ENCODE peak calls at places on chromosomes 16 and 17, in six cellular contexts. A, U, D, P, S and G are unnamed samples.

GRCh38 chr17:47674503-47674902 is 19.5 kb upstream of the TBKBP1 start:
- ATAC-seq in S (no peak), U (no peak), P (no peak), D (no peak), A (no peak), G (no peak)

GRCh38 chr17:10046786-10047609 is 141.9 kb upstream of the RCVRN start:
- ATAC-seq in D (no peak), U (no peak), S (no peak), P (peak; percentile 85), A (no peak), G (no peak)

GRCh38 chr17:64001763-64002529 is 3.8 kb downstream of the PRR29 start:
- ATAC-seq in D (no peak), S (peak; percentile 50), U (no peak), P (no peak), A (peak; percentile 21), G (peak; percentile 84)

GRCh38 chr17:2094891-2095535 is 40.1 kb downstream of the HIC1 start:
- ATAC-seq in U (peak; percentile 69), P (peak; percentile 43), D (peak; percentile 44), A (peak; percentile 100), S (peak; percentile 14), G (peak; percentile 65)

GRCh38 chr17:8377422-8377821 is 918 bp upstream of the KRABD2 start:
- ATAC-seq in U (no peak), A (no peak), P (no peak), D (no peak), S (no peak), G (no peak)

GRCh38 chr16:84518804-84519341 is 14.4 kb upstream of the MEAK7 start:
- ATAC-seq in S (no peak), P (no peak), D (no peak), A (no peak), U (no peak), G (no peak)

GRCh38 chr16:17453365-17454122 is 17.2 kb downstream of the XYLT1 start:
- ATAC-seq in U (no peak), A (no peak), D (no peak), S (no peak), P (no peak), G (no peak)

GRCh38 chr16:4176794-4177438 is 60.7 kb upstream of the ADCY9 start:
- ATAC-seq in S (peak; percentile 37), P (peak; percentile 90), U (peak; percentile 73), D (peak; percentile 96), A (peak; percentile 80), G (no peak)

GRCh38 chr16:29028457-29029167 is 43.8 kb downstream of the LAT start:
- ATAC-seq in D (no peak), P (no peak), U (no peak), A (no peak), S (no peak), G (no peak)

GRCh38 chr17:50056961-50057330 is 1.0 kb downstream of the ITGA3 start:
- ATAC-seq in U (no peak), S (no peak), D (no peak), P (peak; percentile 23), A (no peak), G (no peak)

GRCh38 chr16:79169239-79169638 is 431.3 kb downstream of the MAF start:
- ATAC-seq in U (no peak), P (no peak), A (no peak), D (no peak), S (no peak), G (no peak)

GRCh38 chr17:50150354-50151040 is at the start of gene PPP1R9B:
- ATAC-seq in P (no peak), S (no peak), A (no peak), D (no peak), U (peak; percentile 6), G (no peak)

GRCh38 chr17:77311371-77311981 is 170.7 kb downstream of the SEC14L1 start:
- ATAC-seq in S (no peak), P (no peak), U (no peak), A (no peak), D (no peak), G (no peak)

GRCh38 chr17:47879028-47879585 is 16.9 kb upstream of the SP2 start:
- ATAC-seq in D (no peak), S (no peak), P (no peak), U (peak; percentile 52), A (no peak), G (no peak)

GRCh38 chr16:56270828-56271227 is 79.5 kb downstream of the GNAO1 start:
- ATAC-seq in P (no peak), A (no peak), D (no peak), U (no peak), S (no peak), G (no peak)

GRCh38 chr17:39579318-39580081 is 28.2 kb downstream of the NEUROD2 start:
- ATAC-seq in S (no peak), U (no peak), P (no peak), D (no peak), A (no peak), G (no peak)

GRCh38 chr17:59812139-59812538 is 80.6 kb downstream of the TUBD1 start:
- ATAC-seq in D (no peak), S (no peak), P (peak; percentile 63), U (no peak), A (no peak), G (no peak)

GRCh38 chr16:85245307-85246172 is 133.3 kb upstream of the CIBAR2 start:
- ATAC-seq in P (peak; percentile 85), A (peak; percentile 69), S (peak; percentile 83), U (peak; percentile 90), D (peak; percentile 72), G (peak; percentile 77)

GRCh38 chr17:72432143-72432604 is 311.4 kb downstream of the SOX9 start:
- ATAC-seq in D (no peak), U (no peak), S (no peak), P (no peak), A (no peak), G (no peak)

GRCh38 chr17:9050801-9051401 is 29.6 kb downstream of the NTN1 start:
- ATAC-seq in S (peak; percentile 28), P (no peak), D (peak; percentile 81), A (no peak), U (no peak), G (peak; percentile 48)

GRCh38 chr17:27216836-27217235 is 77.1 kb upstream of the WSB1 start:
- ATAC-seq in A (no peak), S (peak; percentile 53), P (peak; percentile 46), U (no peak), D (no peak), G (no peak)

GRCh38 chr16:1688807-1689560 is 10.9 kb downstream of the JPT2 start:
- ATAC-seq in U (no peak), P (no peak), A (peak; percentile 88), S (no peak), D (peak; percentile 73), G (no peak)

GRCh38 chr17:48002208-48002919 is 31.5 kb downstream of the CDK5RAP3 start:
- ATAC-seq in A (no peak), D (no peak), P (peak; percentile 85), U (peak; percentile 79), S (peak; percentile 74), G (peak; percentile 53)

GRCh38 chr17:7251330-7252175 is at the start of gene CTDNEP1:
- ATAC-seq in D (peak; percentile 95), P (peak; percentile 93), A (peak; percentile 93), U (peak; percentile 96), S (peak; percentile 96), G (peak; percentile 96)

GRCh38 chr16:87836844-87837581 is 32.3 kb downstream of the SLC7A5 start:
- ATAC-seq in S (peak; percentile 75), D (peak; percentile 0), U (no peak), P (peak; percentile 17), A (no peak), G (peak; percentile 65)

GRCh38 chr16:50991006-50991405 is 160.1 kb downstream of the SALL1 start:
- ATAC-seq in D (no peak), U (no peak), P (no peak), A (no peak), S (no peak), G (no peak)

DNA sequence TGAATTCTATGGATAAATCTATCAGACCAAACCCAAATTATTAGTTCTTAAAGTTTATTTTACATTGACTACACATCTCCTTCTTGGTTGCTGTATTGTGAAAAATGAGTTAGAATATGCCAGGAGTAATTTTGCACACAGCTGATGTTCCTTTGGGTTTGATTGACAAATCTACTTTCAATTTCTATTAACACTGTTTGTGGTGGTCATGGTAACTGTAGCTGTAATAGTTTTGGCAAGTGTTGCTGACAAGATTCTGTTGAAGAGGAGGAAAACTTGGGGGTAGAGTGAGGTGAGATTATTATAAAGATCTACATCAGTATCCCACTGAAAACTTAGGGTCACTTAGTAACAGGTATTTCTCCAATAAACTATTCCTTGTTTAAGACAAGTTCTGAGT is 30.3 kb downstream of the MRTFB start:
- ATAC-seq in S (no peak), A (no peak), U (no peak), P (peak; percentile 78), D (no peak), G (no peak)
- TF ChIP-seq EP300 in S (no peak), A (no peak), U (no peak), P (no peak), D (no peak), G (no peak)

GRCh38 chr17:45425125-45425983 is 7.3 kb downstream of the ARHGAP27 start:
- ATAC-seq in A (peak; percentile 89), S (peak; percentile 37), U (peak; percentile 91), P (no peak), D (peak; percentile 79), G (no peak)
- TF ChIP-seq CTCF in A (peak; percentile 94), S (peak; percentile 6), U (peak; percentile 72), P (no peak), D (peak; percentile 75), G (no peak)

GRCh38 chr17:17723354-17724261 is 42.4 kb downstream of the RAI1 start:
- ATAC-seq in P (peak; percentile 66), A (no peak), D (no peak), S (peak; percentile 44), U (no peak), G (no peak)
- TF ChIP-seq EP300 in P (no peak), A (no peak), D (no peak), S (no peak), U (no peak), G (no peak)

GRCh38 chr16:52532384-52532783 is 14.6 kb downstream of the TOX3 start:
- ATAC-seq in A (no peak), U (no peak), S (no peak), P (no peak), D (no peak), G (no peak)

GRCh38 chr16:52526830-52527229 is 20.1 kb downstream of the TOX3 start:
- ATAC-seq in D (no peak), S (no peak), U (no peak), P (no peak), A (no peak), G (no peak)

GRCh38 chr16:52526429-52526828 is 20.5 kb downstream of the TOX3 start:
- ATAC-seq in P (no peak), D (no peak), U (no peak), S (no peak), A (no peak), G (no peak)

GRCh38 chr16:52529226-52529625 is 17.7 kb downstream of the TOX3 start:
- ATAC-seq in D (no peak), A (no peak), U (no peak), P (no peak), S (no peak), G (no peak)

DNA sequence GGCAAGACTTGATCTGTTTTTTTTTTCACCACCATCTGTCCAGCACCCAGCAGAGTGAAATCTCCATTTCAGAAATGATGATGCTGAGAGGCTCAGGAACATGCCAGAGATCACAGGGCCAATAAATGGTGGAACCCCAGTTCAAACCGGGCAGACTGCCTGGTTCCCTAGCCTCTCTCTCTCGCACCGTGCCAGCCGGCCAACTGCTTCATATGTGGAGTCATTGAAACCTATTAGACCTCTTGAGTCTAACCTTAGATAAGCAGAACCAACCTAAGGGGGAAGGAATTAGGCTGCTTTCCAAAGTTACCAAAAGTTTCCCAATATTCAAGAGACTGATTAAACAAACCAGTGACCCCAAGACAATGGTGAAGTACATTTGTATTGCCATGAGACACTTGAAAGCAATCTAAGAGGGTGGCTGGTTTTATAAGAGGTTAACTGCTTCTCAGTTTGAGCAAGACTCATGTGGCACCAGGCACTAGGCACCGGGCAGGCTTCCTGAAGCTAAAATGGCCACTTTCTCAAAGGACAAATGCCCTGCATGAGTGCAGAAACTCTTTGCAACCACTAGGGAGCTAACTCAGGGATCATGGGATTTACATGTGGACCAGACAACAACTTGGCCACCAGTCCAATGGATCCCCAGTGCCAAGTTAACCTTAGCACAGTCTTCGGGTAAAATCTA is 18.4 kb downstream of the TOX3 start:
- ATAC-seq in U (no peak), P (no peak), A (peak; percentile 37), D (no peak), S (peak; percentile 67), G (no peak)
- TF ChIP-seq CTCF in U (no peak), P (no peak), A (no peak), D (no peak), S (no peak), G (no peak)